ENCODE peak calls at places on chromosomes 7 and 10, in six cellular contexts. M is A549, A is IMR-90, N is K562, L is HepG2, K is H1. T is an unnamed sample.

GRCh38 chr10:90451283-90451682 is 406.6 kb downstream of the HTR7 start:
- DNase-seq in M (no peak), A (no peak), N (no peak), L (no peak), K (no peak), T (no peak)

GRCh38 chr7:69088185-69088584 is 510.1 kb upstream of the AUTS2 start:
- DNase-seq in M (no peak), A (no peak), N (no peak), L (no peak), K (no peak), T (no peak)

GRCh38 chr7:101094791-101095375 is 9.6 kb downstream of the TRIM56 start:
- DNase-seq in M (peak), A (peak), N (peak), L (peak), K (peak), T (no peak)

GRCh38 chr10:30818854-30819253 is 189.3 kb upstream of the LYZL2 start:
- DNase-seq in M (no peak), A (no peak), N (no peak), L (no peak), K (no peak), T (no peak)

GRCh38 chr7:92244803-92245486 is 769 bp downstream of the KRIT1 start:
- DNase-seq in M (no peak), A (peak), N (peak), L (no peak), K (no peak), T (no peak)

GRCh38 chr7:2105917-2106316 is 126.8 kb downstream of the MAD1L1 start:
- DNase-seq in M (no peak), A (no peak), N (peak), L (no peak), K (no peak), T (no peak)

GRCh38 chr7:140249036-140249806 is 72.4 kb upstream of the KDM7A start:
- DNase-seq in M (peak), A (no peak), N (no peak), L (peak), K (no peak), T (no peak)

GRCh38 chr10:36441557-36441956 is 683.8 kb upstream of the ANKRD30A start:
- DNase-seq in M (no peak), A (no peak), N (no peak), L (no peak), K (no peak), T (no peak)

GRCh38 chr7:134302120-134302519 is 14.6 kb downstream of the SLC35B4 start:
- DNase-seq in M (no peak), A (peak), N (no peak), L (no peak), K (no peak), T (no peak)

GRCh38 chr10:46239999-46240683 is 46.7 kb upstream of the ANTXRL start:
- DNase-seq in M (no peak), A (no peak), N (no peak), L (no peak), K (no peak), T (no peak)

GRCh38 chr7:99004781-99005500 is 126.6 kb downstream of the TRRAP start:
- DNase-seq in M (no peak), A (no peak), N (no peak), L (no peak), K (no peak), T (no peak)

GRCh38 chr10:32386623-32387022 is 39.7 kb upstream of the EPC1 start:
- DNase-seq in M (no peak), A (peak), N (no peak), L (no peak), K (no peak), T (no peak)

GRCh38 chr7:51700593-51701215 is 384.1 kb upstream of the COBL start:
- DNase-seq in M (no peak), A (no peak), N (no peak), L (no peak), K (no peak), T (no peak)

GRCh38 chr10:88892223-88892967 is 12.3 kb downstream of the STAMBPL1 start:
- DNase-seq in M (no peak), A (peak), N (no peak), L (no peak), K (no peak), T (no peak)
- TF ChIP-seq USF2 in M (no peak), A (no peak), N (no peak), L (no peak), K (no peak), T (no peak)

GRCh38 chr10:132396495-132397035 is 435 bp upstream of the PWWP2B start:
- DNase-seq in M (peak), A (peak), N (peak), L (peak), K (no peak), T (no peak)

GRCh38 chr10:132395704-132396494 is 1.1 kb upstream of the PWWP2B start:
- DNase-seq in M (peak), A (no peak), N (peak), L (peak), K (no peak), T (no peak)

GRCh38 chr10:132397671-132398565 is 918 bp downstream of the PWWP2B start:
- DNase-seq in M (peak), A (peak), N (peak), L (no peak), K (no peak), T (no peak)

GRCh38 chr10:132398566-132398991 is 1.6 kb downstream of the PWWP2B start:
- DNase-seq in M (no peak), A (no peak), N (no peak), L (no peak), K (no peak), T (no peak)

DNA sequence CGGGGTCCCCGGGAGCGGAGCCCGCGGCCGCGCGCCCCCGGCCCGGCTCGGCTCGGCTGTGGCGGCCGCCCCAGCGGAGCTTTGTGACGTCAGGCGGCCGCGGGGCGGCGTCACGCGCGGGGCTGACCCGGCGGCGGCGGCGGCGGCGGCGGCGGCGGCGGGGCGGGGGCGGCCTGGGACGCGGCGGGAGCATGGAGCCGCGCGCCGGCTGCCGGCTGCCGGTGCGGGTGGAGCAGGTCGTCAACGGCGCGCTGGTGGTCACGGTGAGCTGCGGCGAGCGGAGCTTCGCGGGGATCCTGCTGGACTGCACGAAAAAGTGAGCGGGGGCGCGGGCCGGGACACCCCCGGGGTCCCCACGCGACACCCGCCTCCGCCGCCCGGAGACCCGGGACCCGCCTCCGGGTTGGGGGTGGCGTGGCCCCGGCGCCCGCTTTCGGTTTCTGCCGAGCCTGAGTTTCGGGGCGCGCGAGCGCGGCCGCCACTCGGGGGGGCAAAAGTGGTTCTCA is at the start of gene PWWP2B:
- DNase-seq in M (no peak), A (peak), N (peak), L (no peak), K (no peak), T (no peak)
- TF ChIP-seq POLR2A in M (peak), A (no peak), N (no peak), L (no peak), K (no peak), T (peak)

GRCh38 chr7:42238709-42239395 is 1.8 kb upstream of the GLI3 start:
- DNase-seq in M (no peak), A (peak), N (peak), L (no peak), K (no peak), T (no peak)
- TF ChIP-seq USF2 in M (no peak), A (peak), N (no peak), L (no peak), K (no peak), T (no peak)

GRCh38 chr10:70410608-70411007 is 6.7 kb downstream of the EIF4EBP2 start:
- DNase-seq in M (no peak), A (no peak), N (no peak), L (no peak), K (no peak), T (no peak)

GRCh38 chr10:70404036-70404905 is at the start of gene EIF4EBP2:
- DNase-seq in M (peak), A (peak), N (peak), L (peak), K (peak), T (peak)

GRCh38 chr10:70409772-70410171 is 5.8 kb downstream of the EIF4EBP2 start:
- DNase-seq in M (no peak), A (no peak), N (no peak), L (no peak), K (no peak), T (no peak)

GRCh38 chr10:70403483-70404035 is 386 bp upstream of the EIF4EBP2 start:
- DNase-seq in M (no peak), A (no peak), N (no peak), L (no peak), K (no peak), T (no peak)

DNA sequence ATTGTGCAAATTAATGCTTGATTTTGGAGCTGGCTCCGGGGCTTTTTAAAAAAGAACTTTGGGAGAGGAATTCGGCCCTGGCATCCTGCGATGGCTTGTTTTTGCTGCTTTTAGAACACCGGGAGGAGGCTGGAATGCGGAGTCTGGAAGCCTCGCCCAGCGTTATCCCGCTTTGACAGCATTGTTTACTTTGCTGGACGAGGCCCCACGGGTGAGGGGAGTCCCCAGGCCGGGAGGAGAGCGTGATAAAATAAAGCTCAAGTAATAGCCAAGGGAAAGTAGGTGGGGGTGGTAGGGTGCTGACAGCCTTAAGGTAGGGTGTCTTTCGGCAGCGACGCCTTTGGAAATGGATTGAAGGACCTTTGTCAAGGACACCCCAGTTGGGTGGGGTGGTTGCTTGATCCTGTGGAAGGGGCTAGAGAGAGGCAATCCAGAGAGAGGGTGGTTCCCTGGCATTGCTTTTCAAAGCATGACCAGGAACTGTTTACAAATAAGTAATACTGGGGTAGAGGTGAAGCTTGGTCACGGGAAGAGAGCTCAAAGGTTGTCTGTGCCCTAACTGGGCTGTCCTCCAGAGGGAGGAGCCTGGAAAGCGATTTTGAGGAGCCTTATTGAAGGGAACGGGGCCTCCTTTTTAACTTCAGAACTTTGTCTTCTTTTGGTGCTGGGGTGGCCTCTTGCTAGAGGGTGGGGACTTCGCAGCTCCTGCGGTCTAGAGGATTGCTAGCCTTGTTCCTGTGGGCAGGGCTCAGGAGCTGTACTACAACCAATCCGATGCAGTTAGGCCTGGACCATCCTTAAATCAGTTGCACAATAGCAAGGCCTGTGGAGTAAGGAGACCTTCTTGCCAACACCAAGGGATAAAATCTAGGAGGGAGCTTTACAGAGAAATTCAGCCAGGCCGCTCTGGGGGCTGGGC is 1.2 kb downstream of the EIF4EBP2 start:
- DNase-seq in M (peak), A (peak), N (peak), L (peak), K (no peak), T (no peak)
- TF ChIP-seq POLR2A in M (no peak), A (no peak), N (no peak), L (peak), K (peak), T (peak)

GRCh38 chr10:72784551-72785421 is 92.8 kb downstream of the MCU start:
- DNase-seq in M (peak), A (peak), N (no peak), L (no peak), K (no peak), T (no peak)
- TF ChIP-seq USF2 in M (no peak), A (no peak), N (no peak), L (no peak), K (no peak), T (no peak)

GRCh38 chr7:22855049-22855392 is 32.4 kb upstream of the TOMM7 start:
- DNase-seq in M (no peak), A (no peak), N (no peak), L (no peak), K (no peak), T (no peak)

GRCh38 chr7:22853138-22853537 is 30.5 kb upstream of the TOMM7 start:
- DNase-seq in M (no peak), A (no peak), N (no peak), L (no peak), K (no peak), T (no peak)

GRCh38 chr7:22853674-22854157 is 31.1 kb upstream of the TOMM7 start:
- DNase-seq in M (peak), A (no peak), N (no peak), L (no peak), K (no peak), T (no peak)

GRCh38 chr7:22856437-22856836 is 33.8 kb upstream of the TOMM7 start:
- DNase-seq in M (no peak), A (no peak), N (no peak), L (no peak), K (no peak), T (no peak)

GRCh38 chr7:22854158-22855048 is 31.8 kb upstream of the TOMM7 start:
- DNase-seq in M (peak), A (peak), N (peak), L (peak), K (peak), T (peak)
- TF ChIP-seq POLR2A in M (peak), A (peak), N (peak), L (peak), K (peak), T (peak)

T was measured in GM12878.